ENCODE peak calls at places on chromosomes 11 and 22, in five cellular contexts. One of them, this sample, is unnamed.

GRCh38 chr11:11403763-11404725 is 51.0 kb upstream of the CSNK2A3 start:
- DNase-seq in A549: no peak
- DNase-seq in WTC11: no peak
- DNase-seq in H1: no peak
- DNase-seq in K562: no peak
- DNase-seq in this sample: no peak

GRCh38 chr11:44190883-44191230 is 95.4 kb downstream of the EXT2 start:
- DNase-seq in A549: no peak
- DNase-seq in WTC11: no peak
- DNase-seq in H1: no peak
- DNase-seq in K562: no peak
- DNase-seq in this sample: no peak

GRCh38 chr11:47514825-47515647 is 37.9 kb downstream of the CELF1 start:
- DNase-seq in A549: no peak
- DNase-seq in WTC11: no peak
- DNase-seq in H1: no peak
- DNase-seq in K562: peak
- DNase-seq in this sample: peak

GRCh38 chr22:19325296-19325950 is 33.9 kb upstream of the CLTCL1 start:
- DNase-seq in A549: no peak
- DNase-seq in WTC11: no peak
- DNase-seq in H1: no peak
- DNase-seq in K562: no peak
- DNase-seq in this sample: no peak

GRCh38 chr11:75627879-75628668 is 40.8 kb downstream of the MAP6 start:
- DNase-seq in A549: no peak
- DNase-seq in WTC11: no peak
- DNase-seq in H1: no peak
- DNase-seq in K562: peak
- DNase-seq in this sample: no peak

GRCh38 chr11:7261578-7261977 is 9.9 kb downstream of the SYT9 start:
- DNase-seq in A549: no peak
- DNase-seq in WTC11: no peak
- DNase-seq in H1: no peak
- DNase-seq in K562: no peak
- DNase-seq in this sample: no peak

GRCh38 chr11:11968511-11969280 is 39.7 kb downstream of the DKK3 start:
- DNase-seq in A549: no peak
- DNase-seq in WTC11: no peak
- DNase-seq in H1: no peak
- DNase-seq in K562: no peak
- DNase-seq in this sample: no peak

GRCh38 chr11:64729851-64730382 is 6.9 kb upstream of the NRXN2 start:
- DNase-seq in A549: no peak
- DNase-seq in WTC11: peak
- DNase-seq in H1: peak
- DNase-seq in K562: peak
- DNase-seq in this sample: no peak

GRCh38 chr11:117796456-117797428 is at the start of gene DSCAML1:
- DNase-seq in A549: peak
- DNase-seq in WTC11: peak
- DNase-seq in H1: peak
- DNase-seq in K562: no peak
- DNase-seq in this sample: no peak

GRCh38 chr11:970319-970871 is 44.7 kb downstream of the AP2A2 start:
- DNase-seq in A549: no peak
- DNase-seq in WTC11: no peak
- DNase-seq in H1: no peak
- DNase-seq in K562: no peak
- DNase-seq in this sample: no peak

GRCh38 chr22:41793871-41794270 is 6.6 kb upstream of the CCDC134 start:
- DNase-seq in A549: no peak
- DNase-seq in WTC11: no peak
- DNase-seq in H1: no peak
- DNase-seq in K562: no peak
- DNase-seq in this sample: no peak

GRCh38 chr11:99325807-99326206 is 305.1 kb downstream of the CNTN5 start:
- DNase-seq in A549: peak
- DNase-seq in WTC11: no peak
- DNase-seq in H1: no peak
- DNase-seq in K562: no peak
- DNase-seq in this sample: no peak

GRCh38 chr11:11985954-11986949 is 22.2 kb downstream of the DKK3 start:
- DNase-seq in A549: no peak
- DNase-seq in WTC11: no peak
- DNase-seq in H1: no peak
- DNase-seq in K562: no peak
- DNase-seq in this sample: no peak

GRCh38 chr11:981764-982163 is 54.8 kb downstream of the MUC6 start:
- DNase-seq in A549: no peak
- DNase-seq in WTC11: no peak
- DNase-seq in H1: no peak
- DNase-seq in K562: no peak
- DNase-seq in this sample: no peak

GRCh38 chr11:122784325-122785155 is 53.8 kb upstream of the CRTAM start:
- DNase-seq in A549: no peak
- DNase-seq in WTC11: no peak
- DNase-seq in H1: no peak
- DNase-seq in K562: no peak
- DNase-seq in this sample: peak

GRCh38 chr11:69920500-69921428 is 101.5 kb upstream of the FGF3 start:
- DNase-seq in A549: no peak
- DNase-seq in WTC11: peak
- DNase-seq in H1: peak
- DNase-seq in K562: no peak
- DNase-seq in this sample: no peak

GRCh38 chr22:38835888-38836301 is 7.9 kb downstream of the NPTXR start:
- DNase-seq in A549: no peak
- DNase-seq in WTC11: no peak
- DNase-seq in H1: no peak
- DNase-seq in K562: no peak
- DNase-seq in this sample: no peak

GRCh38 chr11:106133529-106133928 is 56.1 kb downstream of the AASDHPPT start:
- DNase-seq in A549: no peak
- DNase-seq in WTC11: no peak
- DNase-seq in H1: no peak
- DNase-seq in K562: peak
- DNase-seq in this sample: peak
- TF ChIP-seq CTCF in A549: peak
- TF ChIP-seq CTCF in WTC11: no peak
- TF ChIP-seq CTCF in H1: peak
- TF ChIP-seq CTCF in K562: peak
- TF ChIP-seq CTCF in this sample: no peak

GRCh38 chr11:115330693-115331482 is 173.3 kb downstream of the CADM1 start:
- DNase-seq in A549: no peak
- DNase-seq in WTC11: no peak
- DNase-seq in H1: no peak
- DNase-seq in K562: no peak
- DNase-seq in this sample: no peak
- TF ChIP-seq JUN in A549: no peak
- TF ChIP-seq JUN in WTC11: no peak
- TF ChIP-seq JUN in H1: no peak
- TF ChIP-seq JUN in K562: no peak
- TF ChIP-seq JUN in this sample: no peak

GRCh38 chr11:104614117-104614716 is 284.0 kb downstream of the CASP12 start:
- DNase-seq in A549: no peak
- DNase-seq in WTC11: no peak
- DNase-seq in H1: no peak
- DNase-seq in K562: no peak
- DNase-seq in this sample: no peak

GRCh38 chr11:104609766-104610165 is 288.5 kb downstream of the CASP12 start:
- DNase-seq in A549: no peak
- DNase-seq in WTC11: no peak
- DNase-seq in H1: no peak
- DNase-seq in K562: no peak
- DNase-seq in this sample: no peak

GRCh38 chr11:104610597-104610996 is 287.7 kb downstream of the CASP12 start:
- DNase-seq in A549: no peak
- DNase-seq in WTC11: no peak
- DNase-seq in H1: no peak
- DNase-seq in K562: no peak
- DNase-seq in this sample: no peak

DNA sequence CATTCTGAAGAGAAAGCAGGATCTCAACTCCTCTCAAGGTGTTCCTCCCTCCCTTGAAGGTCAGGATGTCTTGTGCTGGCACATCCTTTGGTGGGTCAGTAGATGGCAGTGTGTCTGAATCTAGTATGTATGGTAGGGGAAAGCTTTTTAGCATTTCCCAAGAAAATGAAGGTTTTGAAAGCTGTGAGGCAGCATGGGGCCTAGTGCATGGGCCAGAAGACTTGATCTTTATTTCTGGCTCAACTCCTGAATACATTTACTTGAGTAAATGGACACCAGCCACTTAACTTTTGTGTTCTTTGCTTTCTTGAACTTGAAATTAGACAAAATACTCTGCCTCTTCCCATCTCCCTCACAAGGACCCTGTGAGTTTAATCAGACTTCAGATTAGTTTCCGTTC is 289.0 kb downstream of the CASP12 start:
- DNase-seq in A549: peak
- DNase-seq in WTC11: peak
- DNase-seq in H1: no peak
- DNase-seq in K562: no peak
- DNase-seq in this sample: peak
- TF ChIP-seq CTCF in A549: peak
- TF ChIP-seq CTCF in WTC11: peak
- TF ChIP-seq CTCF in H1: peak
- TF ChIP-seq CTCF in K562: no peak
- TF ChIP-seq CTCF in this sample: peak

GRCh38 chr11:120610101-120610500 is 98.6 kb downstream of the GRIK4 start:
- DNase-seq in A549: no peak
- DNase-seq in WTC11: no peak
- DNase-seq in H1: no peak
- DNase-seq in K562: no peak
- DNase-seq in this sample: no peak

GRCh38 chr11:120608061-120608460 is 96.5 kb downstream of the GRIK4 start:
- DNase-seq in A549: no peak
- DNase-seq in WTC11: no peak
- DNase-seq in H1: no peak
- DNase-seq in K562: no peak
- DNase-seq in this sample: no peak

GRCh38 chr11:120611576-120611975 is 100.0 kb downstream of the GRIK4 start:
- DNase-seq in A549: no peak
- DNase-seq in WTC11: peak
- DNase-seq in H1: no peak
- DNase-seq in K562: no peak
- DNase-seq in this sample: no peak

GRCh38 chr11:120606116-120607010 is 94.8 kb downstream of the GRIK4 start:
- DNase-seq in A549: no peak
- DNase-seq in WTC11: no peak
- DNase-seq in H1: no peak
- DNase-seq in K562: peak
- DNase-seq in this sample: no peak

GRCh38 chr11:120608760-120609211 is 97.2 kb downstream of the GRIK4 start:
- DNase-seq in A549: no peak
- DNase-seq in WTC11: no peak
- DNase-seq in H1: peak
- DNase-seq in K562: no peak
- DNase-seq in this sample: no peak
- TF ChIP-seq JUN in A549: no peak
- TF ChIP-seq JUN in WTC11: no peak
- TF ChIP-seq JUN in H1: no peak
- TF ChIP-seq JUN in K562: no peak
- TF ChIP-seq JUN in this sample: no peak

GRCh38 chr11:3213659-3214419 is 4.8 kb downstream of the MRGPRG start:
- DNase-seq in A549: no peak
- DNase-seq in WTC11: peak
- DNase-seq in H1: no peak
- DNase-seq in K562: peak
- DNase-seq in this sample: no peak
- TF ChIP-seq CTCF in A549: no peak
- TF ChIP-seq CTCF in WTC11: no peak
- TF ChIP-seq CTCF in H1: no peak
- TF ChIP-seq CTCF in K562: no peak
- TF ChIP-seq CTCF in this sample: no peak

DNA sequence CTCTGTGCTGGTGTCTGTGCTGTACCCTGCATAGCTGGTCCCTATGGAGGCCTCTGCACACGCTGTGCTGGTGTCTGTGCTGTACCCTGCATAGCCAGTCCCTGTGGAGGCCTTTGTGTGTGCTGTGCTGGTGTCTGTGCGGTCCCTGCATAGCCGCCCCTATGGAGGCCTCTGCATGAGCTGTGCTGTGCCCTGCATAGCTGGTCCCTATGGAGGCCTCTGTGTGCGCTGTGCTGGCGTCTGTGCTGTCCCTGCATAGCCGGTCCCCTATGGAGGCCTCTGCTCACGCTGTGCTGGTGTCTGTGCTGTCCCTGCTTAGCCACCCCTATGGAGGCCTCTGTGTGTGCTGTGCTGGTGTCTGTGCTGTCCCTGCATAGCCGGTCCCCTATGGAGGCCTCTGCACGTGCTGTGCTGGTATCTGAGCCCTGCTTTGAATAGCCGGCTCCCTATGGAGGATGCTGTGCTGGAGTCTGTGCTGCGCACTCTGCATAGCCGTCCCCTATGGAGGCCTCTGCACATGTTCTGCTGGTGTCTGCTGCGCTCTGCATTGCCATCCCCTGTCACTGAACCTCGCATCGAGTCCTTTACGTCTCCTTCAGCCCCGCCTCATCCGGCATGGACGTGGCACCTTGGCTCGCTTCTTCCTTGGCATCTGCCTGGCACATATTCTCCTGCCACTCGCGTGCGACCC is 6.2 kb downstream of the NADSYN1 start:
- DNase-seq in A549: no peak
- DNase-seq in WTC11: no peak
- DNase-seq in H1: no peak
- DNase-seq in K562: no peak
- DNase-seq in this sample: no peak
- TF ChIP-seq JUN in A549: no peak
- TF ChIP-seq JUN in WTC11: no peak
- TF ChIP-seq JUN in H1: no peak
- TF ChIP-seq JUN in K562: no peak
- TF ChIP-seq JUN in this sample: no peak

GRCh38 chr11:121757480-121758125 is 304.8 kb upstream of the SORL1-AS1 start:
- DNase-seq in A549: no peak
- DNase-seq in WTC11: no peak
- DNase-seq in H1: no peak
- DNase-seq in K562: no peak
- DNase-seq in this sample: peak
- TF ChIP-seq CTCF in A549: no peak
- TF ChIP-seq CTCF in WTC11: no peak
- TF ChIP-seq CTCF in H1: no peak
- TF ChIP-seq CTCF in K562: no peak
- TF ChIP-seq CTCF in this sample: no peak

GRCh38 chr11:2390091-2390870 is 10.3 kb upstream of the TSSC4 start:
- DNase-seq in A549: no peak
- DNase-seq in WTC11: no peak
- DNase-seq in H1: no peak
- DNase-seq in K562: no peak
- DNase-seq in this sample: no peak
- TF ChIP-seq JUN in A549: no peak
- TF ChIP-seq JUN in WTC11: no peak
- TF ChIP-seq JUN in H1: no peak
- TF ChIP-seq JUN in K562: no peak
- TF ChIP-seq JUN in this sample: no peak